ENCODE peak calls at places on chromosomes 11 and 22, in five cellular contexts. W is upper lobe of left lung; C is CD4-positive, alpha-beta memory T cell; R is Peyer's patch; Z is A549. N is an unnamed sample.
A peak's percentile ranks its signal among the peaks of the same experiment; 100 is the strongest.

GRCh38 chr11:92865352-92865751 is 104.1 kb upstream of the MTNR1B start:
- DNase-seq in W (no peak), C (no peak), R (no peak), Z (no peak), N (no peak)

GRCh38 chr22:31752096-31752847 is 1.5 kb upstream of the DEPDC5 start:
- DNase-seq in W (no peak), C (no peak), R (no peak), Z (no peak), N (no peak)

GRCh38 chr11:107898270-107898669 is 30.0 kb upstream of the RAB39A start:
- DNase-seq in W (no peak), C (peak; percentile 31), R (no peak), Z (peak; percentile 8), N (no peak)

GRCh38 chr11:66107600-66108151 is 37.6 kb downstream of the PACS1 start:
- DNase-seq in W (no peak), C (no peak), R (no peak), Z (no peak), N (no peak)

GRCh38 chr11:110085255-110085838 is 7.8 kb upstream of the ZC3H12C start:
- DNase-seq in W (no peak), C (no peak), R (no peak), Z (no peak), N (no peak)

GRCh38 chr11:103085758-103086365 is 6.1 kb downstream of the DCUN1D5 start:
- DNase-seq in W (no peak), C (no peak), R (no peak), Z (no peak), N (no peak)

GRCh38 chr22:20430641-20431519 is 6.7 kb downstream of the SCARF2 start:
- DNase-seq in W (peak; percentile 92), C (peak; percentile 72), R (peak; percentile 32), Z (peak; percentile 73), N (no peak)

GRCh38 chr11:44893250-44894216 is 57.1 kb downstream of the TP53I11 start:
- DNase-seq in W (no peak), C (no peak), R (no peak), Z (no peak), N (no peak)

GRCh38 chr22:48835857-48836672 is 991.6 kb downstream of the BRD1 start:
- DNase-seq in W (peak; percentile 63), C (no peak), R (no peak), Z (no peak), N (no peak)
- H3K9me3 ChIP-seq in W (peaks cover 12% of the 10 kb centered on the region), C (no peaks in the 10 kb centered on the region), R (no peaks in the 10 kb centered on the region), Z (no peaks in the 10 kb centered on the region), N (peaks cover 6% of the 10 kb centered on the region)

DNA sequence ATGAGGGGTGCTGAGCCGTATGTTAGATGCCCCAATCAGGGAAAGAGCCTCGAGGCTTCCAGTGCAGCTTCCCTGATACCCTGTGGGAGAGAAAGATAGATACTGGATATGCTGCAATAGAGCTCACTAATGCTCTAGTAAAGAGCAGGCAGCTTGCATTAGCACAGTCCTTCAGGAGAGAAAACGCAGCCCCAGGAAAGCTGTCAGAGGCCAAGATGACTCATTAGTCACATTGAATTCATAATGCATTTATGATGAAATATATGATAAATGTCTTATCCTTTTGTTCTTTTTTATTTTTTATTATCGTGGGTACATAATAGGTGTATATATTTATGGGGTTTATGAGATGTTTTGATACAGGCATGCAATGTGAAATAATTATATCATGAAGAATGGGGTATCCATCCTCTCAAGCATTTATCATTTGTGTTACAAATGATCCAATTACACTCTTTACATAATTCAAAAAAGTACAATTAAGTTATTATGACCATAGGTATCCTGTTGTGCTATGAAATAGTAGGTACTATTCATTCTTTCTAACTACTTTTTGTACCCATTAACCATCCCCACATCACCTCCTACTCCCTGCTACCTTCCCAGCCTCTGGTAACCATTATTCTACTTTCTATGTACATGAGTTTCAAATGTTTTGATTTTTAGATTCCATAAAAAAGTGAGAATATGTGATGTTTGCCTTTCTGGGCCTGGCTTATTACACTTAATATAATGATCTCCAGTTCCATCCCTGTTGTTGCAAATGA is 94.5 kb upstream of the TOP3B start:
- DNase-seq in W (no peak), C (no peak), R (no peak), Z (no peak), N (no peak)
- H3K4me1 ChIP-seq in W (no peaks in the 10 kb centered on the region), C (no peaks in the 10 kb centered on the region), R (no peaks in the 10 kb centered on the region), Z (peaks cover 23% of the 10 kb centered on the region), N (no peaks in the 10 kb centered on the region)

DNA sequence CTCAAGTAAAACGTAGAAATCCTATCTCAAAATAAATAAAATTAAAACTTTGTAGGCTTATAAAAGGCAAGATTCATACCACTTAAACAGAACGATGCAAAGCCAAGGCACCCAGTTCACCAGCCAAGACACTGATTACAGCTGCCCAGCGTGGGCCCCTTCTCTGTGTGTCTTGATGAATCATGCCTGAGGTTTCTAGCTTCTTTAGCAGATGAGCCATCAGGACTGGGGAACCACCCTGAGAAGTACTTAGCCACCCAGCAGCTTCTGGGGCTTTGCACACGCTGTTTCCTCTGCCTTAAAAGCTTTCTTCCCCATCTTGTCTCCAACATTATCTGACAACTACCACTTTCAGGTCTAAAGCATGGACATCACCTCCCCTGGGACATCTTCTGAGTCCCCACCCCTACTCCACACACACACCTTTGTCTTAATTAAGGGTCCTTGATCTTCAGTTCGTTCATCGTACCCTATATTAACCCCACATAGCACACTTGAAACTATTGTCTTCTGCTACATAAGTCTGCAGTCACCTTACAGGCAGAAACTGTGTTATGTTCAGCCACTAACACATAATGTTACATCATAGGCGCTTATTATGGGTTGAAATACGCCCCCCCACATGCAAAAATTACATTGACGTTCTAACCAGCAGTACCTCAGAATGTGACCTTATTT is 8.7 kb upstream of the LAYN start:
- DNase-seq in W (no peak), C (no peak), R (no peak), Z (peak; percentile 80), N (no peak)
- H3K27ac ChIP-seq in W (no peak overlapping the region), C (no peak overlapping the region), R (no peak overlapping the region), Z (peak overlapping the region; percentile 56), N (no peak overlapping the region)

DNA sequence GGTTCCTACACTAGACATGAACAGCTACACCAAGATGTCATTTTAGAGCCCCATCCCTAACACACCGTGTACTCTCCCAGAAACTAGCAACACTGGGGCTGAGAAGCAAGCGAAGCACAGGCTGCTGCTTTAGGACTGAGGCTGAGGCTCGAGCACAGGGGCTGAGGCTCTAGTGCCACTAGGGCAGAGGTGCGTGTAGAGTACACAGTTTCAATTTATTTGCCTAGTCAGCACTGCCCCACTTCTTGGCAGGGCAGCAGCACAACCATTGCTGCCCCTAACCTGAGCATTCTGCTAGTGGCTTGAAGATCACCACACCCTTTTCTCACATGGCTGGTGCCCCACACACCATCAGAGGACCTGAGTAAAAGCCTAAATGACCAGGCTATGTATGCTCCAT is 713.2 kb downstream of the LRRC4C start:
- DNase-seq in W (no peak), C (no peak), R (no peak), Z (no peak), N (no peak)
- H3K9me3 ChIP-seq in W (no peaks in the 10 kb centered on the region), C (no peaks in the 10 kb centered on the region), R (no peaks in the 10 kb centered on the region), Z (peaks cover 7% of the 10 kb centered on the region), N (peaks cover 8% of the 10 kb centered on the region)

GRCh38 chr11:9756878-9757277 is 93.0 kb downstream of the SWAP70 start:
- DNase-seq in W (no peak), C (no peak), R (no peak), Z (no peak), N (no peak)

GRCh38 chr11:9758676-9759518 is 95.0 kb downstream of the SWAP70 start:
- DNase-seq in W (peak; percentile 91), C (peak; percentile 36), R (peak; percentile 68), Z (peak; percentile 71), N (peak; percentile 23)

GRCh38 chr11:9756461-9756860 is 92.6 kb downstream of the SWAP70 start:
- DNase-seq in W (no peak), C (no peak), R (no peak), Z (no peak), N (no peak)

GRCh38 chr11:9759519-9760179 is 95.8 kb downstream of the SWAP70 start:
- DNase-seq in W (no peak), C (peak; percentile 52), R (peak; percentile 68), Z (peak; percentile 93), N (peak; percentile 93)

DNA sequence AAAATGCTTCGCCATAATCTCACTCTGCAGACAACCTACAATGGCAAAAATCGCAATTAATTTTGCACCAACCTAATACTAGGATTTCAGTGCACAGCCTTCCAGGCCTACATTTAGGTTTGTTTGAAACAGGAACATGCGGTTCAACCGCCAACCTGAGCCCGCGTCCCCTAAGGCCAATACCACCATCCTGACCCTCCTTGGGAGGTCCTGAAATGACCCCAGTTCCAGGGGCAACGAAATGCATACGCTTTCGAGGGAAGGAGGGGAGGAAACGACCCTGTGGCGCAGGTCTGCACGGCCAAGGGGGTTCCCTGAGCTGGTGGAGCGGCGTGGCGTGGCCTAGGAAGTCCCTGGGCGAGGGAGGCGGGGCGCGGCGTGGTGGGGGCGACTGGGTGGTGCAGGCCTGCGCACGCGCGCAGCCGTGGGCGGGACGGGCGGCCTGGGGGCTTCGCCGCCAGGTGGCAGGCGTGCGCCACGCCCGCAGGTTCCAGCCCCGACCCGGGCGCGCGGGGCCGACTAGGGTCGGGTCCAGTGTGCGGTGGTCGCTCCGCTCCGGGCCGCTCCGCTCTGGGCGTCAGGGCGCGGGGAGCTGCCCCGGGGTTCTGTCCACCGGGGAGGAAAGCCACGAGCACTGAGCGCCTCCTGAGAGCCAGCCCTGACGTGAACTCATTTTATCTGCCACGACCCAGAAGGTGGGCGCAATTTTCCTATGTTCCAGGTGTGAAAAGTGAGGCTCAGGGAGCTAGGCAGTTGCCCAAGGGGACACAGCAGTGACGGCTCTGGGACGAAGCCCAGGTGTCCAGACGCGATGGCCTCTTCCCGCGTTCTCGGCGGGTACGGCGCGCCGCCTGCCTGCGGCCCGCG is 94.2 kb downstream of the SWAP70 start:
- DNase-seq in W (peak; percentile 99), C (peak; percentile 90), R (peak; percentile 92), Z (peak; percentile 92), N (peak; percentile 52)
- H3K4me1 ChIP-seq in W (peaks cover 17% of the 10 kb centered on the region), C (peaks cover 16% of the 10 kb centered on the region), R (peaks cover 38% of the 10 kb centered on the region), Z (peaks cover 43% of the 10 kb centered on the region), N (peaks cover 29% of the 10 kb centered on the region)

GRCh38 chr11:124761301-124762021 is 629 bp downstream of the ESAM start:
- DNase-seq in W (no peak), C (no peak), R (no peak), Z (no peak), N (no peak)

GRCh38 chr11:124762624-124763155 is 600 bp upstream of the ESAM start:
- DNase-seq in W (peak; percentile 90), C (no peak), R (no peak), Z (no peak), N (no peak)

GRCh38 chr11:124763156-124763947 is 1.3 kb upstream of the ESAM start:
- DNase-seq in W (peak; percentile 98), C (peak; percentile 80), R (peak; percentile 88), Z (no peak), N (no peak)

GRCh38 chr11:124760806-124761205 is 1.3 kb downstream of the ESAM start:
- DNase-seq in W (no peak), C (no peak), R (no peak), Z (no peak), N (no peak)

GRCh38 chr11:124762077-124762623 is at the start of gene ESAM:
- DNase-seq in W (peak; percentile 95), C (peak; percentile 60), R (peak; percentile 46), Z (peak; percentile 31), N (no peak)
- H3K27ac ChIP-seq in W (peak within 1 kb of the TSS; percentile 97), C (no peak within 1 kb of the TSS), R (peak within 1 kb of the TSS; percentile 37), Z (peak within 1 kb of the TSS; percentile 75), N (peak within 1 kb of the TSS; percentile 81)

GRCh38 chr11:74871037-74871436 is 77.9 kb downstream of the XRRA1 start:
- DNase-seq in W (no peak), C (no peak), R (no peak), Z (no peak), N (no peak)

GRCh38 chr11:74866557-74866956 is 82.3 kb downstream of the XRRA1 start:
- DNase-seq in W (no peak), C (no peak), R (no peak), Z (no peak), N (no peak)

GRCh38 chr11:74870485-74870884 is 78.4 kb downstream of the XRRA1 start:
- DNase-seq in W (no peak), C (no peak), R (no peak), Z (peak; percentile 46), N (no peak)
- H3K9me3 ChIP-seq in W (peaks cover 63% of the 10 kb centered on the region), C (no peaks in the 10 kb centered on the region), R (peaks cover 50% of the 10 kb centered on the region), Z (peaks cover 31% of the 10 kb centered on the region), N (peaks cover 75% of the 10 kb centered on the region)

GRCh38 chr11:47915407-47916137 is 64.8 kb upstream of the PTPRJ start:
- DNase-seq in W (no peak), C (peak; percentile 28), R (peak; percentile 47), Z (no peak), N (no peak)
- H3K4me1 ChIP-seq in W (peaks cover 41% of the 10 kb centered on the region), C (peaks cover 59% of the 10 kb centered on the region), R (peaks cover 20% of the 10 kb centered on the region), Z (peaks cover 54% of the 10 kb centered on the region), N (peaks cover 33% of the 10 kb centered on the region)

N was measured in thoracic aorta.